ENCODE peak calls at places on chromosome 3, in seven cellular contexts. X, W, M, A, E, C and V are unnamed samples.
A peak's percentile ranks its signal among the peaks of the same experiment; 100 is the strongest.

GRCh38 chr3:126447456-126448106 is 28.1 kb downstream of the ZXDC start:
- DNase-seq in X (no peak), W (no peak), M (no peak), A (no peak), E (no peak), C (no peak), V (no peak)

GRCh38 chr3:12662593-12663310 is 1.2 kb downstream of the RAF1 start:
- DNase-seq in X (no peak), W (no peak), M (peak; percentile 24), A (peak; percentile 64), E (peak; percentile 62), C (peak; percentile 47), V (no peak)

GRCh38 chr3:196217307-196218154 is 1.2 kb downstream of the SLC51A start:
- DNase-seq in X (no peak), W (no peak), M (no peak), A (no peak), E (no peak), C (no peak), V (no peak)

GRCh38 chr3:186097663-186098451 is 11.0 kb downstream of the ETV5 start:
- DNase-seq in X (peak; percentile 76), W (peak; percentile 67), M (peak; percentile 90), A (peak; percentile 69), E (peak; percentile 48), C (peak; percentile 86), V (no peak)

GRCh38 chr3:52495096-52495495 is at the start of gene STAB1:
- DNase-seq in X (no peak), W (no peak), M (no peak), A (peak; percentile 57), E (no peak), C (no peak), V (no peak)

GRCh38 chr3:117706037-117706436 is 996.5 kb downstream of the TUSC7 start:
- DNase-seq in X (no peak), W (peak; percentile 73), M (no peak), A (no peak), E (peak; percentile 93), C (no peak), V (peak; percentile 93)

GRCh38 chr3:108528459-108529231 is 18.2 kb upstream of the MYH15 start:
- DNase-seq in X (no peak), W (no peak), M (no peak), A (no peak), E (no peak), C (no peak), V (no peak)

GRCh38 chr3:60887574-60887973 is 363.7 kb downstream of the FHIT start:
- DNase-seq in X (no peak), W (no peak), M (no peak), A (no peak), E (no peak), C (no peak), V (no peak)

GRCh38 chr3:185720326-185720725 is 104.5 kb downstream of the IGF2BP2 start:
- DNase-seq in X (no peak), W (no peak), M (no peak), A (no peak), E (no peak), C (no peak), V (no peak)

GRCh38 chr3:16148783-16149182 is 25.7 kb upstream of the GALNT15 start:
- DNase-seq in X (no peak), W (peak; percentile 97), M (no peak), A (no peak), E (peak; percentile 97), C (no peak), V (peak; percentile 51)

GRCh38 chr3:197468866-197469382 is 86.8 kb downstream of the BDH1 start:
- DNase-seq in X (no peak), W (no peak), M (no peak), A (peak; percentile 75), E (peak; percentile 85), C (no peak), V (no peak)

GRCh38 chr3:8840556-8840955 is 71.1 kb upstream of the OXTR start:
- DNase-seq in X (no peak), W (peak; percentile 36), M (no peak), A (no peak), E (peak; percentile 35), C (no peak), V (peak; percentile 78)

GRCh38 chr3:42013652-42014442 is 51.9 kb upstream of the ULK4 start:
- DNase-seq in X (no peak), W (no peak), M (peak; percentile 25), A (peak; percentile 69), E (no peak), C (no peak), V (no peak)

GRCh38 chr3:194690501-194691372 is 5.1 kb downstream of the FAM43A start:
- DNase-seq in X (no peak), W (no peak), M (peak; percentile 42), A (no peak), E (peak; percentile 36), C (no peak), V (no peak)

GRCh38 chr3:52833202-52833601 is 1.6 kb downstream of the MUSTN1 start:
- DNase-seq in X (no peak), W (no peak), M (no peak), A (no peak), E (no peak), C (no peak), V (no peak)

GRCh38 chr3:165753560-165753959 is 83.7 kb downstream of the BCHE start:
- DNase-seq in X (no peak), W (no peak), M (no peak), A (no peak), E (peak; percentile 23), C (no peak), V (no peak)

GRCh38 chr3:119175869-119176756 is 2.7 kb downstream of the UPK1B start:
- DNase-seq in X (peak; percentile 69), W (no peak), M (no peak), A (no peak), E (peak; percentile 38), C (no peak), V (no peak)

GRCh38 chr3:76550522-76551201 is 489.2 kb upstream of the ROBO2 start:
- DNase-seq in X (no peak), W (no peak), M (no peak), A (no peak), E (no peak), C (no peak), V (no peak)

GRCh38 chr3:54755746-54756145 is 172.1 kb downstream of the LRTM1 start:
- DNase-seq in X (no peak), W (no peak), M (no peak), A (no peak), E (no peak), C (no peak), V (no peak)

GRCh38 chr3:107734317-107734716 is 211.6 kb downstream of the BBX start:
- DNase-seq in X (no peak), W (no peak), M (no peak), A (no peak), E (no peak), C (no peak), V (no peak)

GRCh38 chr3:51391566-51392300 is 648 bp downstream of the RBM15B start:
- DNase-seq in X (no peak), W (no peak), M (peak; percentile 23), A (no peak), E (peak; percentile 28), C (no peak), V (no peak)

GRCh38 chr3:5087209-5087608 is 34.9 kb upstream of the ARL8B start:
- DNase-seq in X (no peak), W (no peak), M (no peak), A (no peak), E (no peak), C (no peak), V (no peak)

GRCh38 chr3:65758871-65759598 is 279.7 kb downstream of the MAGI1 start:
- DNase-seq in X (no peak), W (no peak), M (no peak), A (no peak), E (no peak), C (no peak), V (no peak)

GRCh38 chr3:128491071-128491899 is 1.7 kb downstream of the GATA2 start:
- DNase-seq in X (peak; percentile 51), W (no peak), M (peak; percentile 36), A (peak; percentile 51), E (no peak), C (peak; percentile 23), V (no peak)

GRCh38 chr3:193554790-193555189 is at the start of gene ATP13A4:
- DNase-seq in X (no peak), W (no peak), M (no peak), A (peak; percentile 62), E (no peak), C (peak; percentile 41), V (no peak)

GRCh38 chr3:28301607-28302158 is 46.8 kb upstream of the ZCWPW2 start:
- DNase-seq in X (no peak), W (no peak), M (no peak), A (no peak), E (no peak), C (no peak), V (no peak)

GRCh38 chr3:14169871-14170270 is 8.5 kb downstream of the XPC start:
- DNase-seq in X (no peak), W (no peak), M (no peak), A (no peak), E (peak; percentile 20), C (no peak), V (no peak)
- TF ChIP-seq CTCF in X (no peak), W (no peak), M (no peak), A (no peak), E (no peak), C (no peak), V (no peak)

GRCh38 chr3:121855555-121855954 is 20.5 kb downstream of the EAF2 start:
- DNase-seq in X (no peak), W (no peak), M (no peak), A (no peak), E (peak; percentile 11), C (no peak), V (no peak)
- TF ChIP-seq CTCF in X (peak; percentile 63), W (peak; percentile 30), M (peak; percentile 49), A (no peak), E (peak; percentile 35), C (no peak), V (no peak)

GRCh38 chr3:37712918-37713819 is 148.5 kb upstream of the CTDSPL start:
- DNase-seq in X (no peak), W (peak; percentile 50), M (no peak), A (no peak), E (peak; percentile 48), C (no peak), V (no peak)
- TF ChIP-seq CTCF in X (no peak), W (no peak), M (no peak), A (no peak), E (no peak), C (no peak), V (no peak)

GRCh38 chr3:33424606-33425453 is 15.4 kb downstream of the UBP1 start:
- DNase-seq in X (no peak), W (no peak), M (no peak), A (no peak), E (no peak), C (no peak), V (no peak)

GRCh38 chr3:33417051-33417673 is 23.0 kb downstream of the UBP1 start:
- DNase-seq in X (no peak), W (no peak), M (no peak), A (no peak), E (peak; percentile 68), C (no peak), V (no peak)

GRCh38 chr3:33425456-33425855 is 14.7 kb downstream of the UBP1 start:
- DNase-seq in X (no peak), W (no peak), M (no peak), A (no peak), E (no peak), C (no peak), V (no peak)

GRCh38 chr3:33419948-33420347 is 20.3 kb downstream of the UBP1 start:
- DNase-seq in X (no peak), W (no peak), M (no peak), A (no peak), E (no peak), C (no peak), V (no peak)

GRCh38 chr3:33420966-33421365 is 19.2 kb downstream of the UBP1 start:
- DNase-seq in X (no peak), W (no peak), M (no peak), A (no peak), E (no peak), C (no peak), V (no peak)
- TF ChIP-seq CTCF in X (no peak), W (no peak), M (no peak), A (no peak), E (no peak), C (no peak), V (no peak)